ENCODE peak calls at places on chromosomes 16 and 17, in nine cellular contexts. One of them, this sample, is unnamed.

GRCh38 chr17:36848008-36848902 is 89.0 kb upstream of the LHX1 start:
- DNase-seq in EL: no peak
- DNase-seq in activated effector memory CD4-positive, alpha-beta T cell treated with Interleukin-2 at 50 U/mL for 16 hours: no peak
- DNase-seq in foreskin melanocyte: no peak
- DNase-seq in stimulated activated CD8-positive, alpha-beta memory T cell treated with anti-CD3 and anti-CD28 coated beads, Interleukin-2, amount 100 ng/mL, for 48 hours: no peak
- DNase-seq in A673: no peak
- DNase-seq in activated CD4-positive, alpha-beta T cell treated with anti-CD3 and anti-CD28 coated beads, Interleukin-2, amount 50 U/mL, for 48 hours: no peak
- DNase-seq in stimulated activated CD4-positive, alpha-beta T cell treated with anti-CD3 and anti-CD28 coated beads, Interleukin-15, amount 100 ng/mL, for 48 hours: no peak
- DNase-seq in D721Med: no peak
- DNase-seq in this sample: no peak

GRCh38 chr17:8855477-8856204 is 11.8 kb downstream of the PIK3R6 start:
- DNase-seq in EL: peak; percentile 14
- DNase-seq in A673: no peak
- DNase-seq in stimulated activated CD8-positive, alpha-beta memory T cell treated with anti-CD3 and anti-CD28 coated beads, Interleukin-2, amount 100 ng/mL, for 48 hours: no peak
- DNase-seq in activated CD4-positive, alpha-beta T cell treated with anti-CD3 and anti-CD28 coated beads, Interleukin-2, amount 50 U/mL, for 48 hours: no peak
- DNase-seq in stimulated activated CD4-positive, alpha-beta T cell treated with anti-CD3 and anti-CD28 coated beads, Interleukin-15, amount 100 ng/mL, for 48 hours: no peak
- DNase-seq in foreskin melanocyte: no peak
- DNase-seq in D721Med: no peak
- DNase-seq in activated effector memory CD4-positive, alpha-beta T cell treated with Interleukin-2 at 50 U/mL for 16 hours: no peak
- DNase-seq in this sample: no peak

GRCh38 chr17:36951390-36951789 is 2.6 kb downstream of the AATF start:
- DNase-seq in stimulated activated CD8-positive, alpha-beta memory T cell treated with anti-CD3 and anti-CD28 coated beads, Interleukin-2, amount 100 ng/mL, for 48 hours: no peak
- DNase-seq in activated CD4-positive, alpha-beta T cell treated with anti-CD3 and anti-CD28 coated beads, Interleukin-2, amount 50 U/mL, for 48 hours: no peak
- DNase-seq in stimulated activated CD4-positive, alpha-beta T cell treated with anti-CD3 and anti-CD28 coated beads, Interleukin-15, amount 100 ng/mL, for 48 hours: no peak
- DNase-seq in activated effector memory CD4-positive, alpha-beta T cell treated with Interleukin-2 at 50 U/mL for 16 hours: no peak
- DNase-seq in A673: no peak
- DNase-seq in foreskin melanocyte: no peak
- DNase-seq in D721Med: no peak
- DNase-seq in EL: no peak
- DNase-seq in this sample: no peak

GRCh38 chr17:73410586-73411329 is 99.0 kb upstream of the CDC42EP4 start:
- DNase-seq in stimulated activated CD8-positive, alpha-beta memory T cell treated with anti-CD3 and anti-CD28 coated beads, Interleukin-2, amount 100 ng/mL, for 48 hours: no peak
- DNase-seq in EL: no peak
- DNase-seq in stimulated activated CD4-positive, alpha-beta T cell treated with anti-CD3 and anti-CD28 coated beads, Interleukin-15, amount 100 ng/mL, for 48 hours: no peak
- DNase-seq in activated effector memory CD4-positive, alpha-beta T cell treated with Interleukin-2 at 50 U/mL for 16 hours: no peak
- DNase-seq in D721Med: no peak
- DNase-seq in activated CD4-positive, alpha-beta T cell treated with anti-CD3 and anti-CD28 coated beads, Interleukin-2, amount 50 U/mL, for 48 hours: no peak
- DNase-seq in A673: no peak
- DNase-seq in foreskin melanocyte: no peak
- DNase-seq in this sample: no peak

GRCh38 chr17:8365143-8365542 is 11.4 kb downstream of the KRABD2 start:
- DNase-seq in stimulated activated CD8-positive, alpha-beta memory T cell treated with anti-CD3 and anti-CD28 coated beads, Interleukin-2, amount 100 ng/mL, for 48 hours: no peak
- DNase-seq in activated CD4-positive, alpha-beta T cell treated with anti-CD3 and anti-CD28 coated beads, Interleukin-2, amount 50 U/mL, for 48 hours: no peak
- DNase-seq in stimulated activated CD4-positive, alpha-beta T cell treated with anti-CD3 and anti-CD28 coated beads, Interleukin-15, amount 100 ng/mL, for 48 hours: no peak
- DNase-seq in activated effector memory CD4-positive, alpha-beta T cell treated with Interleukin-2 at 50 U/mL for 16 hours: no peak
- DNase-seq in foreskin melanocyte: no peak
- DNase-seq in A673: no peak
- DNase-seq in EL: peak; percentile 45
- DNase-seq in D721Med: no peak
- DNase-seq in this sample: no peak

GRCh38 chr16:63714876-63715275 is 1407.0 kb downstream of the CDH11 start:
- DNase-seq in activated effector memory CD4-positive, alpha-beta T cell treated with Interleukin-2 at 50 U/mL for 16 hours: no peak
- DNase-seq in foreskin melanocyte: no peak
- DNase-seq in EL: no peak
- DNase-seq in D721Med: no peak
- DNase-seq in activated CD4-positive, alpha-beta T cell treated with anti-CD3 and anti-CD28 coated beads, Interleukin-2, amount 50 U/mL, for 48 hours: no peak
- DNase-seq in stimulated activated CD8-positive, alpha-beta memory T cell treated with anti-CD3 and anti-CD28 coated beads, Interleukin-2, amount 100 ng/mL, for 48 hours: no peak
- DNase-seq in A673: no peak
- DNase-seq in stimulated activated CD4-positive, alpha-beta T cell treated with anti-CD3 and anti-CD28 coated beads, Interleukin-15, amount 100 ng/mL, for 48 hours: no peak
- DNase-seq in this sample: no peak

GRCh38 chr17:50649042-50649908 is 14.6 kb downstream of the ABCC3 start:
- DNase-seq in stimulated activated CD8-positive, alpha-beta memory T cell treated with anti-CD3 and anti-CD28 coated beads, Interleukin-2, amount 100 ng/mL, for 48 hours: no peak
- DNase-seq in stimulated activated CD4-positive, alpha-beta T cell treated with anti-CD3 and anti-CD28 coated beads, Interleukin-15, amount 100 ng/mL, for 48 hours: no peak
- DNase-seq in EL: no peak
- DNase-seq in activated CD4-positive, alpha-beta T cell treated with anti-CD3 and anti-CD28 coated beads, Interleukin-2, amount 50 U/mL, for 48 hours: no peak
- DNase-seq in foreskin melanocyte: no peak
- DNase-seq in activated effector memory CD4-positive, alpha-beta T cell treated with Interleukin-2 at 50 U/mL for 16 hours: no peak
- DNase-seq in A673: peak; percentile 52
- DNase-seq in D721Med: no peak
- DNase-seq in this sample: no peak

GRCh38 chr17:50274945-50275221 is 617 bp downstream of the TMEM92 start:
- DNase-seq in EL: no peak
- DNase-seq in activated effector memory CD4-positive, alpha-beta T cell treated with Interleukin-2 at 50 U/mL for 16 hours: no peak
- DNase-seq in foreskin melanocyte: no peak
- DNase-seq in stimulated activated CD8-positive, alpha-beta memory T cell treated with anti-CD3 and anti-CD28 coated beads, Interleukin-2, amount 100 ng/mL, for 48 hours: no peak
- DNase-seq in stimulated activated CD4-positive, alpha-beta T cell treated with anti-CD3 and anti-CD28 coated beads, Interleukin-15, amount 100 ng/mL, for 48 hours: no peak
- DNase-seq in D721Med: no peak
- DNase-seq in A673: no peak
- DNase-seq in activated CD4-positive, alpha-beta T cell treated with anti-CD3 and anti-CD28 coated beads, Interleukin-2, amount 50 U/mL, for 48 hours: no peak
- DNase-seq in this sample: no peak

GRCh38 chr16:69326172-69326873 is 4.1 kb downstream of the PDF start:
- DNase-seq in EL: no peak
- DNase-seq in D721Med: no peak
- DNase-seq in activated effector memory CD4-positive, alpha-beta T cell treated with Interleukin-2 at 50 U/mL for 16 hours: no peak
- DNase-seq in foreskin melanocyte: no peak
- DNase-seq in stimulated activated CD8-positive, alpha-beta memory T cell treated with anti-CD3 and anti-CD28 coated beads, Interleukin-2, amount 100 ng/mL, for 48 hours: no peak
- DNase-seq in A673: no peak
- DNase-seq in activated CD4-positive, alpha-beta T cell treated with anti-CD3 and anti-CD28 coated beads, Interleukin-2, amount 50 U/mL, for 48 hours: peak; percentile 3
- DNase-seq in stimulated activated CD4-positive, alpha-beta T cell treated with anti-CD3 and anti-CD28 coated beads, Interleukin-15, amount 100 ng/mL, for 48 hours: no peak
- DNase-seq in this sample: no peak

GRCh38 chr16:29837833-29838232 is 17.6 kb downstream of the MVP start:
- DNase-seq in EL: no peak
- DNase-seq in A673: no peak
- DNase-seq in stimulated activated CD8-positive, alpha-beta memory T cell treated with anti-CD3 and anti-CD28 coated beads, Interleukin-2, amount 100 ng/mL, for 48 hours: no peak
- DNase-seq in foreskin melanocyte: no peak
- DNase-seq in activated CD4-positive, alpha-beta T cell treated with anti-CD3 and anti-CD28 coated beads, Interleukin-2, amount 50 U/mL, for 48 hours: no peak
- DNase-seq in activated effector memory CD4-positive, alpha-beta T cell treated with Interleukin-2 at 50 U/mL for 16 hours: no peak
- DNase-seq in stimulated activated CD4-positive, alpha-beta T cell treated with anti-CD3 and anti-CD28 coated beads, Interleukin-15, amount 100 ng/mL, for 48 hours: no peak
- DNase-seq in D721Med: no peak
- DNase-seq in this sample: no peak

GRCh38 chr17:60827920-60828319 is 150.3 kb downstream of the BCAS3 start:
- DNase-seq in D721Med: no peak
- DNase-seq in activated effector memory CD4-positive, alpha-beta T cell treated with Interleukin-2 at 50 U/mL for 16 hours: no peak
- DNase-seq in stimulated activated CD4-positive, alpha-beta T cell treated with anti-CD3 and anti-CD28 coated beads, Interleukin-15, amount 100 ng/mL, for 48 hours: no peak
- DNase-seq in activated CD4-positive, alpha-beta T cell treated with anti-CD3 and anti-CD28 coated beads, Interleukin-2, amount 50 U/mL, for 48 hours: no peak
- DNase-seq in stimulated activated CD8-positive, alpha-beta memory T cell treated with anti-CD3 and anti-CD28 coated beads, Interleukin-2, amount 100 ng/mL, for 48 hours: no peak
- DNase-seq in A673: no peak
- DNase-seq in EL: no peak
- DNase-seq in foreskin melanocyte: no peak
- DNase-seq in this sample: no peak

GRCh38 chr17:57629470-57629869 is 115.6 kb downstream of the CCDC182 start:
- DNase-seq in activated CD4-positive, alpha-beta T cell treated with anti-CD3 and anti-CD28 coated beads, Interleukin-2, amount 50 U/mL, for 48 hours: no peak
- DNase-seq in EL: no peak
- DNase-seq in A673: no peak
- DNase-seq in activated effector memory CD4-positive, alpha-beta T cell treated with Interleukin-2 at 50 U/mL for 16 hours: no peak
- DNase-seq in D721Med: no peak
- DNase-seq in foreskin melanocyte: no peak
- DNase-seq in stimulated activated CD8-positive, alpha-beta memory T cell treated with anti-CD3 and anti-CD28 coated beads, Interleukin-2, amount 100 ng/mL, for 48 hours: no peak
- DNase-seq in stimulated activated CD4-positive, alpha-beta T cell treated with anti-CD3 and anti-CD28 coated beads, Interleukin-15, amount 100 ng/mL, for 48 hours: no peak
- DNase-seq in this sample: no peak